ENCODE peak calls at places on chromosome 3, in eight cellular contexts. C is caudate nucleus, Q is AG10803, P is M059J, S is spleen, T is Right ventricle myocardium superior, I is A549, D is glutamatergic neuron. K is an unnamed sample.

GRCh38 chr3:179768080-179768479 is 115.2 kb downstream of the USP13 start:
- DNase-seq in Q (peak), P (peak), D (peak), C (peak), T (no peak), S (no peak), I (peak), K (no peak)

GRCh38 chr3:42066516-42067181 is 24.5 kb upstream of the TRAK1 start:
- DNase-seq in T (no peak), Q (peak), P (peak), I (no peak), D (no peak), S (peak), C (no peak), K (no peak)

GRCh38 chr3:86087160-86087871 is 903.6 kb downstream of the VGLL3 start:
- DNase-seq in I (no peak), T (no peak), D (no peak), P (no peak), S (no peak), C (no peak), Q (no peak), K (no peak)

GRCh38 chr3:126353694-126354321 is 3.4 kb downstream of the KLF15 start:
- DNase-seq in D (peak), I (no peak), C (no peak), S (peak), T (peak), Q (no peak), P (no peak), K (peak)

GRCh38 chr3:116040152-116040551 is 405.1 kb downstream of the LSAMP start:
- DNase-seq in P (no peak), D (no peak), T (no peak), S (no peak), Q (no peak), C (no peak), I (no peak), K (no peak)

GRCh38 chr3:131636266-131636775 is 133.6 kb upstream of the MRPL3 start:
- DNase-seq in S (no peak), P (no peak), I (no peak), Q (no peak), T (no peak), D (no peak), C (no peak), K (no peak)

GRCh38 chr3:120094776-120095225 is 554 bp upstream of the GSK3B start:
- DNase-seq in S (peak), I (peak), Q (peak), D (peak), P (peak), C (peak), T (peak), K (peak)

GRCh38 chr3:139774570-139775302 is 97.0 kb upstream of the NMNAT3 start:
- DNase-seq in C (no peak), S (no peak), I (no peak), D (peak), Q (peak), T (no peak), P (peak), K (no peak)

GRCh38 chr3:194395767-194396527 is 3.1 kb downstream of the GP5 start:
- DNase-seq in C (no peak), S (peak), D (no peak), P (no peak), Q (peak), I (no peak), T (peak), K (peak)

GRCh38 chr3:45198264-45199260 is 27.5 kb downstream of the TMEM158 start:
- DNase-seq in Q (no peak), P (no peak), C (no peak), S (no peak), I (no peak), D (no peak), T (no peak), K (no peak)

GRCh38 chr3:73716418-73716817 is 91.7 kb upstream of the PDZRN3 start:
- DNase-seq in I (no peak), P (peak), C (no peak), T (no peak), D (no peak), S (no peak), Q (peak), K (no peak)

GRCh38 chr3:161310649-161311423 is 60.5 kb downstream of the SPTSSB start:
- DNase-seq in D (no peak), Q (no peak), P (no peak), C (no peak), I (no peak), S (no peak), T (no peak), K (no peak)

GRCh38 chr3:105837947-105838346 is 30.9 kb downstream of the CBLB start:
- DNase-seq in T (no peak), Q (no peak), I (no peak), P (no peak), S (no peak), C (no peak), D (no peak), K (no peak)

GRCh38 chr3:14810795-14811661 is 7.7 kb upstream of the FGD5 start:
- DNase-seq in S (peak), Q (no peak), D (peak), T (no peak), P (no peak), I (no peak), C (no peak), K (no peak)

GRCh38 chr3:32434206-32434605 is 42.6 kb downstream of the CMTM7 start:
- DNase-seq in D (no peak), S (no peak), C (no peak), T (no peak), P (no peak), Q (no peak), I (no peak), K (no peak)